ENCODE peak calls at places on chromosomes 11 and 22, in six cellular contexts. O is trophoblast cell, X is H9, F is IMR-90, B is H1, T is mesenchymal stem cell. U is an unnamed sample.

GRCh38 chr22:35375031-35375430 is 5.9 kb upstream of the HMOX1 start:
- DNase-seq in O (no peak), X (no peak), F (peak), B (no peak), T (no peak), U (no peak)

GRCh38 chr11:110903830-110904229 is 191.6 kb upstream of the ARHGAP20 start:
- DNase-seq in O (no peak), X (no peak), F (peak), B (no peak), T (peak), U (no peak)

GRCh38 chr22:17554814-17555213 is 8.5 kb upstream of the SLC25A18 start:
- DNase-seq in O (no peak), X (no peak), F (no peak), B (no peak), T (no peak), U (no peak)

GRCh38 chr11:107196732-107197131 is 178.5 kb upstream of the GUCY1A2 start:
- DNase-seq in O (no peak), X (no peak), F (no peak), B (no peak), T (no peak), U (no peak)

GRCh38 chr11:66280428-66280827 is 2.5 kb downstream of the CNIH2 start:
- DNase-seq in O (no peak), X (no peak), F (no peak), B (no peak), T (no peak), U (no peak)

GRCh38 chr11:104028476-104028875 is 8.0 kb upstream of the DDI1 start:
- DNase-seq in O (no peak), X (no peak), F (peak), B (no peak), T (peak), U (no peak)

GRCh38 chr11:110113507-110113906 is 20.3 kb downstream of the ZC3H12C start:
- DNase-seq in O (no peak), X (no peak), F (no peak), B (no peak), T (no peak), U (no peak)

GRCh38 chr11:132674161-132674560 is 858.1 kb downstream of the OPCML start:
- DNase-seq in O (no peak), X (no peak), F (no peak), B (no peak), T (no peak), U (no peak)

GRCh38 chr11:129881570-129882170 is 13.7 kb downstream of the NFRKB start:
- DNase-seq in O (peak), X (peak), F (peak), B (peak), T (peak), U (no peak)

GRCh38 chr22:22710719-22711531 is 66.5 kb downstream of the GGTLC2 start:
- DNase-seq in O (peak), X (peak), F (peak), B (peak), T (peak), U (peak)

GRCh38 chr22:50303848-50304527 is 3.5 kb downstream of the PLXNB2 start:
- DNase-seq in O (peak), X (peak), F (no peak), B (peak), T (no peak), U (no peak)

GRCh38 chr22:16968218-16968595 is 39.8 kb downstream of the GAB4 start:
- DNase-seq in O (no peak), X (no peak), F (no peak), B (no peak), T (no peak), U (no peak)

GRCh38 chr22:50708996-50709395 is 29.0 kb upstream of the ACR start:
- DNase-seq in O (no peak), X (no peak), F (no peak), B (no peak), T (no peak), U (no peak)

GRCh38 chr11:91350931-91351330 is 873.7 kb upstream of the FAT3 start:
- DNase-seq in O (no peak), X (no peak), F (no peak), B (no peak), T (no peak), U (no peak)

GRCh38 chr11:60610702-60611101 is 88.7 kb upstream of the MS4A8 start:
- DNase-seq in O (no peak), X (no peak), F (no peak), B (no peak), T (no peak), U (no peak)

GRCh38 chr11:58024601-58025091 is 965 bp downstream of the OR9Q1 start:
- DNase-seq in O (no peak), X (no peak), F (peak), B (no peak), T (peak), U (no peak)

GRCh38 chr11:111938687-111939160 is 1.6 kb downstream of the DIXDC1 start:
- DNase-seq in O (peak), X (peak), F (peak), B (no peak), T (peak), U (no peak)

GRCh38 chr11:105968021-105968697 is 53.9 kb downstream of the MSANTD4 start:
- DNase-seq in O (no peak), X (no peak), F (peak), B (no peak), T (peak), U (no peak)

GRCh38 chr11:62880231-62880802 is 379 bp upstream of the SLC3A2 start:
- DNase-seq in O (no peak), X (no peak), F (peak), B (no peak), T (peak), U (no peak)

GRCh38 chr22:17777005-17777716 is 2.9 kb upstream of the BID start:
- DNase-seq in O (peak), X (no peak), F (no peak), B (no peak), T (no peak), U (no peak)

GRCh38 chr11:66862559-66863037 is 5.7 kb downstream of the LRFN4 start:
- DNase-seq in O (no peak), X (no peak), F (no peak), B (no peak), T (no peak), U (no peak)

GRCh38 chr22:26825960-26826359 is 168.6 kb downstream of the MIAT start:
- DNase-seq in O (no peak), X (no peak), F (no peak), B (no peak), T (no peak), U (no peak)
- H4K91ac ChIP-seq in O (no peak), X (no peak), F (no peak), B (no peak), T (no peak), U (no peak)

DNA sequence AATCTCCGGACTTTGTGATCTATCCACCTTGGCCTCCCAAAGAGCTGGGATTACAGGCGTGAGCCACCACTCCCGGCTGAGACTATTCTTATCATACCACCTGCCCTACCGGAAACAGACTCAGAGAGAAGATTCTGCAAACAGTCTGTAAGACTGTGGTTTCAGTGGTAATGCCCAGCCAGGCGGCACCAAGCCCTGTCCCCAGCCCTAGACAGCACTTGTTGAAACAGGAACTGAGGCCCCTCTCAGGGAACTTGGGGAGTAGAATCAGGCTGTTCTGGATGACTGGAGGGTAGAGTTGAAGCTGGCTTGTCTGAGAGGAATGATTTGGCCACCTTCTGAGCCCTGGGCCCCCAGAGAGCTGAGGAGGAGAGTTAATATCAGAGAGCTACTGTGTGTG is 1.3 kb upstream of the INSC start:
- DNase-seq in O (no peak), X (no peak), F (no peak), B (no peak), T (no peak), U (no peak)
- H3K4me2 ChIP-seq in O (no peak), X (no peak), F (no peak), B (no peak), T (no peak), U (no peak)

DNA sequence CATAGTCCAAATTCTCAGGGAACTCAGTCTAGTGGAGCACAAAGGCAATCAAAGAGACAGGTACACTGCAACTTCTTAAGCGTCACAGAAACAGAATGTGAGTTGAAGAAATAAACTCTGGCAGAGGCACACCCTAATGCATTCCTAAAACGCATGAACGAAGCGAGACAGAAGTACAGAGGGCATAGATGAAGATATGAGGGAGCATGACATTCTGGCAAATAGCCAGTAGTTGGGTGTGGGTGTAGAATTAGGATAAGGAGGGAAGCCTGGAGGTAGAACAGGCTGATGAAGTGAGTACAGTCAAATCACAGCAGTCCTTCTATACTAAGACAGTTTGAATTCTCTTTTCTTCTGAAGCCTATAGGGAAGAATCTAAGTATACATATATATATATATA is 838.7 kb upstream of the API5 start:
- DNase-seq in O (no peak), X (no peak), F (no peak), B (no peak), T (no peak), U (no peak)
- H4K91ac ChIP-seq in O (no peak), X (no peak), F (no peak), B (no peak), T (no peak), U (no peak)

DNA sequence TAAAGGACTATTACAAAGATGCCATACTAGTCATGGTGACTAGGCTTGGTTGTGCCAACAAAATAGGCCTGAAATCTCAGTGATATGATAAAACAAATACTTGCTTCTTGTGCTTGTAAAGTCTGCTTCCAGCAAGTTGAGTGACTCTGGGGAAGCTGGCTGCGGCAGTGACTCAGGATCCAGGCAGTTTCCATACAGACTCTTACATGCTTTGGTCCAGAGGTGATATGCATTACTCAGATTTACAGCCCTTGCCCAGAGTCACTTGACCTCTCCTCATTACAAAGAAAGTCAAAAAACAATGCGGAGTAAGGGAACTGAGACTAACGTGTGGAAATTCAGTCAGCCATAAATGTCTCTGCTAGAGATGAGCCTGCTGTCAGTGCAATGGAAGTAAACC is 387.5 kb downstream of the KCNA4 start:
- DNase-seq in O (peak), X (no peak), F (no peak), B (no peak), T (peak), U (no peak)
- H3K4me2 ChIP-seq in O (no peak), X (no peak), F (no peak), B (no peak), T (no peak), U (no peak)

DNA sequence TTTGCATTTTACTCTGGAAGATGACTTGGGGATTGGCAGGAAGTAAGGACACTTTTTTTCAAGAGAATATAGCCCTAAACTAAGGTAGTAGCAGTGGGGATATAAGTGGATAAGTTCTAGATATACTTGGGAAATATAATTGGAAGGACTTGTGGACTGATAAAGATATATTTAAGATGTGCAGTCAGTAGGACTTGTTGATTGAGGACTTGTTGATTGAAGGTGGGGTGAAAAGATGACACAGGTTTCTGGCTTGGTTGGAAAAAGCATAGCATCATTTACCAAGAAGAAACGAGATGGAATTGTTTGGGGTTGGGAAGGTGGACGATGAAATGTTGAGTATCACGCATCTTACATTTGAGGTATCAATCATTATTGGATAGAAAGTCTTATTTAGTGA is 1.5 kb upstream of the TAF10 start:
- DNase-seq in O (no peak), X (no peak), F (no peak), B (no peak), T (no peak), U (no peak)
- H4K91ac ChIP-seq in O (no peak), X (no peak), F (no peak), B (no peak), T (no peak), U (no peak)

GRCh38 chr22:38469306-38469781 is 1.4 kb downstream of the KDELR3 start:
- DNase-seq in O (no peak), X (no peak), F (no peak), B (no peak), T (no peak), U (no peak)
- H3K4me2 ChIP-seq in O (no peak), X (no peak), F (peak), B (no peak), T (peak), U (no peak)

DNA sequence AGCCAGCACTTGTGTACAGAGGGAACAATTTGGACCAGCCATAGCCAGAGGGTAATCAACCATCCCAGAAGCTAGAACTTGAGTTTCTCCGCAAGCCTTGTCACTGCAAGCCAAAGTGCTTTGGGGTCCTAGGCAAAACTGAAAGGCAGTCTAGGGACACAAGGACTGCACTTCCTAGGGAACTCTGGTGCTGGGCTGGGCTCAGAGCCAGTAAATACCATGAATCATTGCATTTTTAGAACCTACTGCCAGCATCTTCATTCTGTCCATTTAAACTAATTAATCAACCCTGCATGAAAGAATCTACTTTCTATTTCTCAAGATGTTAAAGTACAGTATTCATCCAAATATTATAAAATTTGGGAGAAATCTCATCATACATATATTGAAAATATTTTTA is 20.0 kb downstream of the PATE3 start:
- DNase-seq in O (no peak), X (no peak), F (peak), B (no peak), T (no peak), U (no peak)
- H4K91ac ChIP-seq in O (no peak), X (no peak), F (no peak), B (no peak), T (no peak), U (no peak)

GRCh38 chr11:65132238-65132987 is 1.9 kb downstream of the SYVN1 start:
- DNase-seq in O (no peak), X (no peak), F (no peak), B (no peak), T (no peak), U (no peak)

GRCh38 chr11:65132988-65133700 is 1.2 kb downstream of the SYVN1 start:
- DNase-seq in O (peak), X (peak), F (no peak), B (peak), T (peak), U (no peak)

GRCh38 chr11:65134240-65134951 is at the start of gene SYVN1:
- DNase-seq in O (peak), X (peak), F (peak), B (peak), T (peak), U (peak)

GRCh38 chr11:65134952-65135632 is 773 bp upstream of the SYVN1 start:
- DNase-seq in O (peak), X (peak), F (peak), B (peak), T (peak), U (peak)

GRCh38 chr11:65133724-65134123 is 595 bp downstream of the SYVN1 start:
- DNase-seq in O (no peak), X (no peak), F (no peak), B (no peak), T (peak), U (no peak)
- H3K4me2 ChIP-seq in O (peak), X (peak), F (peak), B (peak), T (peak), U (peak)

GRCh38 chr11:15905334-15905733 is 451.0 kb downstream of the SOX6 start:
- DNase-seq in O (no peak), X (no peak), F (no peak), B (no peak), T (no peak), U (no peak)

GRCh38 chr11:15906481-15907035 is 449.8 kb downstream of the SOX6 start:
- DNase-seq in O (no peak), X (no peak), F (no peak), B (no peak), T (no peak), U (no peak)

GRCh38 chr11:15905815-15906214 is 450.5 kb downstream of the SOX6 start:
- DNase-seq in O (no peak), X (no peak), F (no peak), B (no peak), T (no peak), U (no peak)

GRCh38 chr11:15909937-15910598 is 446.3 kb downstream of the SOX6 start:
- DNase-seq in O (no peak), X (no peak), F (no peak), B (no peak), T (no peak), U (no peak)

DNA sequence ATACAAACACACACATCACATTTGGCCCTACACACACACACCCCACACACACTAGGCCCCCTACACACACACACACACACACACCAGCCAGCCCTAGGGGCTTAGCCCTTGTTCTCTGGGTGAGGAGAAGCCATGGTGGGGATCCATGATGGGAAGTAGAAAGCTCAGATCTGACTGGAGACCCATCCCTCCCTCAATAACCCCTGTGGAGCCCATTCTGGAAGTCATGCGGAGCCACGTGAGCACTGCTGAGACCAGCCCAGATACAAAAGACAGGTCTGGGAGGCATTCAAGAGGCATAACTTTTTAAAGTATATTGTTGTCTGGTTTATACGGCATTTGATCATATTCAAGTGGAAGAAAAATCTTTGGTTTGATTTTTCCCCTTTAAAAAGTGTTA is 448.5 kb downstream of the SOX6 start:
- DNase-seq in O (no peak), X (no peak), F (no peak), B (no peak), T (no peak), U (no peak)
- H4K91ac ChIP-seq in O (no peak), X (no peak), F (peak), B (peak), T (peak), U (peak)

U was measured in neuronal stem cell.